ENCODE peak calls at places on chromosomes 7 and 10, in four cellular contexts. W is left ventricle myocardium inferior, T is ovary, G is tibial artery. H is an unnamed sample.

GRCh38 chr10:76910184-76910962 is 727.2 kb downstream of the KCNMA1 start:
- DNase-seq in W (no peak), T (no peak), G (peak; percentile 42), H (no peak)

GRCh38 chr10:103278424-103278823 is 1.5 kb downstream of the INA start:
- DNase-seq in W (no peak), T (no peak), G (no peak), H (no peak)

GRCh38 chr10:17200885-17201164 is 647 bp downstream of the TRDMT1 start:
- DNase-seq in W (peak; percentile 18), T (peak; percentile 54), G (peak; percentile 68), H (peak; percentile 34)

GRCh38 chr10:131207176-131207575 is 104.3 kb downstream of the TCERG1L start:
- DNase-seq in W (no peak), T (no peak), G (no peak), H (no peak)

GRCh38 chr7:31724696-31725095 is 37.7 kb downstream of the PPP1R17 start:
- DNase-seq in W (no peak), T (no peak), G (no peak), H (peak; percentile 66)

GRCh38 chr7:25805027-25805687 is 346.8 kb upstream of the NFE2L3 start:
- DNase-seq in W (no peak), T (no peak), G (no peak), H (no peak)

GRCh38 chr7:80721880-80722595 is 83.6 kb downstream of the CD36 start:
- DNase-seq in W (no peak), T (no peak), G (peak; percentile 31), H (no peak)

GRCh38 chr10:106043833-106044232 is 1120.7 kb downstream of the SORCS1 start:
- DNase-seq in W (no peak), T (no peak), G (no peak), H (no peak)

GRCh38 chr10:123143162-123143824 is 4.6 kb upstream of the HMX2 start:
- DNase-seq in W (no peak), T (no peak), G (no peak), H (no peak)

GRCh38 chr7:51545131-51545530 is 228.5 kb upstream of the COBL start:
- DNase-seq in W (no peak), T (no peak), G (no peak), H (no peak)

GRCh38 chr10:112580267-112580666 is 133.3 kb downstream of the VTI1A start:
- DNase-seq in W (no peak), T (no peak), G (no peak), H (no peak)

GRCh38 chr7:66277492-66277891 is 72.4 kb downstream of the TPST1 start:
- DNase-seq in W (no peak), T (no peak), G (no peak), H (no peak)

GRCh38 chr10:70302292-70302691 is 18.5 kb upstream of the NPFFR1 start:
- DNase-seq in W (no peak), T (no peak), G (peak; percentile 29), H (no peak)

GRCh38 chr10:86368987-86369386 is 2.4 kb upstream of the GRID1 start:
- DNase-seq in W (no peak), T (no peak), G (peak; percentile 14), H (no peak)

GRCh38 chr7:57496395-57496794 is 46.4 kb downstream of the ZNF716 start:
- DNase-seq in W (no peak), T (no peak), G (no peak), H (no peak)

GRCh38 chr10:48811917-48812316 is 127.2 kb downstream of the WDFY4 start:
- DNase-seq in W (no peak), T (no peak), G (no peak), H (no peak)

GRCh38 chr10:72812798-72813430 is 80.6 kb upstream of the OIT3 start:
- DNase-seq in W (no peak), T (no peak), G (no peak), H (no peak)

GRCh38 chr10:124952123-124952522 is 10.2 kb downstream of the ZRANB1 start:
- DNase-seq in W (no peak), T (no peak), G (no peak), H (no peak)

GRCh38 chr7:77531038-77531437 is 6.1 kb upstream of the PTPN12 start:
- DNase-seq in W (no peak), T (no peak), G (no peak), H (no peak)

GRCh38 chr7:44067064-44067951 is 1.9 kb upstream of the PGAM2 start:
- DNase-seq in W (no peak), T (peak; percentile 18), G (peak; percentile 19), H (no peak)

GRCh38 chr10:68756766-68757165 is 35.7 kb downstream of the CCAR1 start:
- DNase-seq in W (no peak), T (no peak), G (no peak), H (no peak)

GRCh38 chr10:126049741-126050140 is 153.4 kb downstream of the FANK1 start:
- DNase-seq in W (peak; percentile 50), T (no peak), G (no peak), H (no peak)

GRCh38 chr7:97015279-97015678 is 9.4 kb downstream of the DLX5 start:
- DNase-seq in W (no peak), T (no peak), G (no peak), H (no peak)

GRCh38 chr10:132028706-132029105 is 37.0 kb upstream of the JAKMIP3 start:
- DNase-seq in W (no peak), T (no peak), G (no peak), H (no peak)

GRCh38 chr10:129964611-129965417 is 740 bp upstream of the EBF3 start:
- DNase-seq in W (no peak), T (no peak), G (no peak), H (no peak)

GRCh38 chr7:139769066-139769465 is 8.7 kb downstream of the HIPK2 start:
- DNase-seq in W (no peak), T (no peak), G (no peak), H (no peak)

GRCh38 chr7:120060875-120061274 is 212.1 kb upstream of the KCND2 start:
- DNase-seq in W (no peak), T (no peak), G (no peak), H (no peak)

GRCh38 chr7:1357601-1358271 is 101.5 kb downstream of the MICALL2 start:
- DNase-seq in W (no peak), T (no peak), G (no peak), H (no peak)

GRCh38 chr10:128500642-128501041 is 374.4 kb upstream of the MKI67 start:
- DNase-seq in W (no peak), T (no peak), G (no peak), H (no peak)

GRCh38 chr10:81414038-81414437 is 461.0 kb upstream of the NRG3 start:
- DNase-seq in W (no peak), T (no peak), G (no peak), H (peak; percentile 34)

GRCh38 chr7:142088022-142088714 is 23.4 kb upstream of the MGAM2 start:
- DNase-seq in W (no peak), T (no peak), G (no peak), H (no peak)

GRCh38 chr10:102586858-102587257 is 57.4 kb upstream of the TRIM8 start:
- DNase-seq in W (no peak), T (no peak), G (no peak), H (no peak)

GRCh38 chr7:90999989-91000979 is 263.9 kb upstream of the FZD1 start:
- DNase-seq in W (no peak), T (no peak), G (no peak), H (no peak)

GRCh38 chr10:104639595-104640338 is 1.3 kb upstream of the SORCS3 start:
- DNase-seq in W (no peak), T (no peak), G (no peak), H (no peak)

GRCh38 chr7:130896051-130896881 is 162.3 kb upstream of the KLF14 start:
- DNase-seq in W (no peak), T (no peak), G (no peak), H (no peak)

GRCh38 chr10:29735628-29736324 is 101.0 kb upstream of the SVIL start:
- DNase-seq in W (peak; percentile 85), T (peak; percentile 91), G (peak; percentile 84), H (peak; percentile 97)

GRCh38 chr10:504131-504611 is 185.3 kb downstream of the DIP2C start:
- DNase-seq in W (no peak), T (no peak), G (no peak), H (no peak)

GRCh38 chr7:93914581-93915066 is 6.9 kb upstream of the GNG11 start:
- DNase-seq in W (no peak), T (peak; percentile 59), G (no peak), H (peak; percentile 6)

GRCh38 chr10:112402917-112403316 is 29.0 kb downstream of the ACSL5 start:
- DNase-seq in W (no peak), T (no peak), G (no peak), H (no peak)

DNA sequence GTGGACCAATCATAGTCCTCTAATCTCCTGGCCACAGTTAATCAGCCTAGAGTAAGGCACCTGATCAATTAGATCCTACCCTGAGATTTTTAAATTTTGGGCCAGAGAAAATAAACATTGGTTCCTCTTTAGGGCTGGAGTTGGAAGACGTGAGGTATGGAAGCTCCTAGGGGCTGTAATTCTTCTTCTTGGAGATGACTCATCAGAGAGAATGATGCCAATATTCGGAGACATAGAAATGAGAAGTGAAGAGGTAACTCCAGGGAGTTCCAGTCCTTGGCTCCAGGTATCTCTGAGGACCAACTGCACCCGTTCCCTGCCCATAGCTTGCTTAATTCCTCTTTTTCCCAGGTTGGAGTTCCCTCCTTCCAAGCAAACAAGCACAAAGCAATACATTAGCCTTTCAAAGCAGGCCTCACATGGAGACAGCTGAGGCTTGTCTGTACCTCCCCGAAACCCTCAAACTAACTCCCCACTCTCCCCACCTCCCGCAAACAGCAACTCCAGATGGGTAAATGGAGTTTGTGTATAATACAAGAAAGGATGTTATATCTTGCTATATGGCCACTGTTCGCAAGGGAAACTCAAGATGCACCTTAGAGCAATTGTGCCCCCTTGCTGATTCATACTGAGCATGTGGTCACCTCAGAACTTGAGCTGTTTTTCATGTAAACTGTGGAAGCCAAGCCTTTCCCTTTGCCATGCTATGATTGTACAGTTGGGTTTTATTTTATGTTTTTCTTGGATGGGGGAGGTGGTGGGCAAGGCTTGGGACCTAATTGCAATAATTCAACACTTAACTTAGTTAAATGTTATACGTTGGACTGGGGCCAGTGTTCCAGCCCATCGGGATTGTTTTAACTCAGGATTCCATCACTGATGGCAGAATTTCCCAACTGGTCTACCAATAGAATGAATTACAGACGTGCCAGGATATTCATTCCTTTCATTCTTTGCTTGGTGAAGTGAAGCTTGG is 29.3 kb downstream of the PIK3AP1 start:
- DNase-seq in W (no peak), T (no peak), G (no peak), H (no peak)
- TF ChIP-seq CTCF in W (no peak), T (no peak), G (no peak), H (no peak)

DNA sequence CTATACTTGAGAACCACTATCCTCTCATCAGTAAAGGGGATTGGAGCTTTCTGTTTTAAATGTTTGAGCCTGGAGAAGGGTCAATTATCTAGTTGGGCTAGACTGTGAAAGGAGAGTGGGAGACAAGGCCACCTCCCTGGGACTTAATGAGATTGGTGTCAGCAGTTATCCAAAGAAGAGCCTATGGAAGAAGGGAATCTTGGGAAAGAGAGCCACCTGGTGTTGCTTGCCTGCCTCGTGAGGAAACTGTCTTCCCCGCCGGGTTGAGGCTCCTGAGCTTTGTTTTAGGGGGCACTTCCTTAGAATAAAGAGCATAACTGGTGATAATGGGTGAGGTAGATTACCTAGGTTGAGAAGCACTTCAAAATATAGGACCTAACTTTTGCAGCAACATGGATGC is 32.0 kb upstream of the ABCB4 start:
- DNase-seq in W (no peak), T (no peak), G (no peak), H (no peak)
- TF ChIP-seq CTCF in W (peak; percentile 41), T (no peak), G (no peak), H (no peak)

GRCh38 chr7:70042533-70042932 is 444.3 kb downstream of the AUTS2 start:
- DNase-seq in W (no peak), T (no peak), G (no peak), H (no peak)
- TF ChIP-seq CTCF in W (peak; percentile 45), T (no peak), G (no peak), H (no peak)

GRCh38 chr7:101362334-101363195 is at the start of gene COL26A1:
- DNase-seq in W (peak; percentile 24), T (no peak), G (peak; percentile 28), H (peak; percentile 20)
- TF ChIP-seq CTCF in W (no peak), T (no peak), G (no peak), H (no peak)

H was measured in Calu3.